ENCODE peak calls at places on chromosome 9, in ten cellular contexts. One of them, this sample, is unnamed.

GRCh38 chr9:12464910-12465512 is 228.2 kb upstream of the TYRP1 start:
- DNase-seq in RPMI7951: peak; percentile 2
- DNase-seq in HEK293T: peak; percentile 6
- DNase-seq in T-cell: no peak
- DNase-seq in NCI-H2107: no peak
- DNase-seq in brain microvascular endothelial cell: peak; percentile 2
- DNase-seq in fibroblast of the aortic adventitia: peak; percentile 44
- DNase-seq in activated CD4-positive, alpha-beta T cell treated with anti-CD3 and anti-CD28 coated beads for 48 hours: no peak
- DNase-seq in germinal center: no peak
- DNase-seq in stimulated activated naive CD8-positive, alpha-beta T cell treated with anti-CD3 and anti-CD28 coated beads, Interleukin-15, Interleukin-2, amounts not matched to agents 100 U/mL and 50 U/mL, for 24 hours: no peak
- DNase-seq in this sample: no peak

GRCh38 chr9:108002296-108003056 is 512.9 kb upstream of the KLF4 start:
- DNase-seq in RPMI7951: no peak
- DNase-seq in HEK293T: no peak
- DNase-seq in T-cell: no peak
- DNase-seq in NCI-H2107: no peak
- DNase-seq in brain microvascular endothelial cell: no peak
- DNase-seq in fibroblast of the aortic adventitia: peak; percentile 81
- DNase-seq in activated CD4-positive, alpha-beta T cell treated with anti-CD3 and anti-CD28 coated beads for 48 hours: no peak
- DNase-seq in germinal center: no peak
- DNase-seq in stimulated activated naive CD8-positive, alpha-beta T cell treated with anti-CD3 and anti-CD28 coated beads, Interleukin-15, Interleukin-2, amounts not matched to agents 100 U/mL and 50 U/mL, for 24 hours: no peak
- DNase-seq in this sample: no peak

GRCh38 chr9:16154570-16155078 is 601.8 kb downstream of the CCDC171 start:
- DNase-seq in RPMI7951: peak; percentile 54
- DNase-seq in HEK293T: peak; percentile 63
- DNase-seq in T-cell: peak; percentile 17
- DNase-seq in NCI-H2107: no peak
- DNase-seq in brain microvascular endothelial cell: no peak
- DNase-seq in fibroblast of the aortic adventitia: peak; percentile 24
- DNase-seq in activated CD4-positive, alpha-beta T cell treated with anti-CD3 and anti-CD28 coated beads for 48 hours: peak; percentile 66
- DNase-seq in germinal center: peak; percentile 31
- DNase-seq in stimulated activated naive CD8-positive, alpha-beta T cell treated with anti-CD3 and anti-CD28 coated beads, Interleukin-15, Interleukin-2, amounts not matched to agents 100 U/mL and 50 U/mL, for 24 hours: peak; percentile 68
- DNase-seq in this sample: peak; percentile 77

GRCh38 chr9:127050581-127050980 is 71.9 kb downstream of the ANGPTL2 start:
- DNase-seq in RPMI7951: no peak
- DNase-seq in HEK293T: no peak
- DNase-seq in T-cell: no peak
- DNase-seq in NCI-H2107: no peak
- DNase-seq in brain microvascular endothelial cell: no peak
- DNase-seq in fibroblast of the aortic adventitia: no peak
- DNase-seq in activated CD4-positive, alpha-beta T cell treated with anti-CD3 and anti-CD28 coated beads for 48 hours: no peak
- DNase-seq in germinal center: no peak
- DNase-seq in stimulated activated naive CD8-positive, alpha-beta T cell treated with anti-CD3 and anti-CD28 coated beads, Interleukin-15, Interleukin-2, amounts not matched to agents 100 U/mL and 50 U/mL, for 24 hours: no peak
- DNase-seq in this sample: no peak

GRCh38 chr9:121741198-121741918 is 89.9 kb downstream of the DAB2IP start:
- DNase-seq in RPMI7951: no peak
- DNase-seq in HEK293T: no peak
- DNase-seq in T-cell: no peak
- DNase-seq in NCI-H2107: no peak
- DNase-seq in brain microvascular endothelial cell: no peak
- DNase-seq in fibroblast of the aortic adventitia: no peak
- DNase-seq in activated CD4-positive, alpha-beta T cell treated with anti-CD3 and anti-CD28 coated beads for 48 hours: no peak
- DNase-seq in germinal center: no peak
- DNase-seq in stimulated activated naive CD8-positive, alpha-beta T cell treated with anti-CD3 and anti-CD28 coated beads, Interleukin-15, Interleukin-2, amounts not matched to agents 100 U/mL and 50 U/mL, for 24 hours: no peak
- DNase-seq in this sample: no peak

GRCh38 chr9:96139592-96140251 is 162.3 kb downstream of the HSD17B3 start:
- DNase-seq in RPMI7951: peak; percentile 53
- DNase-seq in HEK293T: no peak
- DNase-seq in T-cell: no peak
- DNase-seq in NCI-H2107: no peak
- DNase-seq in brain microvascular endothelial cell: peak; percentile 64
- DNase-seq in fibroblast of the aortic adventitia: peak; percentile 74
- DNase-seq in activated CD4-positive, alpha-beta T cell treated with anti-CD3 and anti-CD28 coated beads for 48 hours: no peak
- DNase-seq in germinal center: no peak
- DNase-seq in stimulated activated naive CD8-positive, alpha-beta T cell treated with anti-CD3 and anti-CD28 coated beads, Interleukin-15, Interleukin-2, amounts not matched to agents 100 U/mL and 50 U/mL, for 24 hours: no peak
- DNase-seq in this sample: no peak

GRCh38 chr9:128190013-128190412 is 1.4 kb downstream of the CIZ1 start:
- DNase-seq in RPMI7951: no peak
- DNase-seq in HEK293T: no peak
- DNase-seq in T-cell: no peak
- DNase-seq in NCI-H2107: no peak
- DNase-seq in brain microvascular endothelial cell: no peak
- DNase-seq in fibroblast of the aortic adventitia: no peak
- DNase-seq in activated CD4-positive, alpha-beta T cell treated with anti-CD3 and anti-CD28 coated beads for 48 hours: no peak
- DNase-seq in germinal center: no peak
- DNase-seq in stimulated activated naive CD8-positive, alpha-beta T cell treated with anti-CD3 and anti-CD28 coated beads, Interleukin-15, Interleukin-2, amounts not matched to agents 100 U/mL and 50 U/mL, for 24 hours: no peak
- DNase-seq in this sample: peak; percentile 15

GRCh38 chr9:84343111-84343521 is 2.6 kb upstream of the SLC28A3 start:
- DNase-seq in RPMI7951: peak; percentile 69
- DNase-seq in HEK293T: no peak
- DNase-seq in T-cell: no peak
- DNase-seq in NCI-H2107: no peak
- DNase-seq in brain microvascular endothelial cell: peak; percentile 85
- DNase-seq in fibroblast of the aortic adventitia: peak; percentile 71
- DNase-seq in activated CD4-positive, alpha-beta T cell treated with anti-CD3 and anti-CD28 coated beads for 48 hours: no peak
- DNase-seq in germinal center: no peak
- DNase-seq in stimulated activated naive CD8-positive, alpha-beta T cell treated with anti-CD3 and anti-CD28 coated beads, Interleukin-15, Interleukin-2, amounts not matched to agents 100 U/mL and 50 U/mL, for 24 hours: no peak
- DNase-seq in this sample: no peak

GRCh38 chr9:86487222-86487841 is 133.1 kb upstream of the TUT7 start:
- DNase-seq in RPMI7951: peak; percentile 33
- DNase-seq in HEK293T: peak; percentile 38
- DNase-seq in T-cell: no peak
- DNase-seq in NCI-H2107: no peak
- DNase-seq in brain microvascular endothelial cell: no peak
- DNase-seq in fibroblast of the aortic adventitia: peak; percentile 90
- DNase-seq in activated CD4-positive, alpha-beta T cell treated with anti-CD3 and anti-CD28 coated beads for 48 hours: no peak
- DNase-seq in germinal center: peak; percentile 7
- DNase-seq in stimulated activated naive CD8-positive, alpha-beta T cell treated with anti-CD3 and anti-CD28 coated beads, Interleukin-15, Interleukin-2, amounts not matched to agents 100 U/mL and 50 U/mL, for 24 hours: no peak
- DNase-seq in this sample: no peak

GRCh38 chr9:97565262-97565661 is 63.8 kb downstream of the TMOD1 start:
- DNase-seq in RPMI7951: no peak
- DNase-seq in HEK293T: no peak
- DNase-seq in T-cell: no peak
- DNase-seq in NCI-H2107: no peak
- DNase-seq in brain microvascular endothelial cell: no peak
- DNase-seq in fibroblast of the aortic adventitia: no peak
- DNase-seq in activated CD4-positive, alpha-beta T cell treated with anti-CD3 and anti-CD28 coated beads for 48 hours: no peak
- DNase-seq in germinal center: no peak
- DNase-seq in stimulated activated naive CD8-positive, alpha-beta T cell treated with anti-CD3 and anti-CD28 coated beads, Interleukin-15, Interleukin-2, amounts not matched to agents 100 U/mL and 50 U/mL, for 24 hours: no peak
- DNase-seq in this sample: no peak

GRCh38 chr9:8858250-8859161 is 1058.9 kb upstream of the DMAC1 start:
- DNase-seq in RPMI7951: no peak
- DNase-seq in HEK293T: no peak
- DNase-seq in T-cell: no peak
- DNase-seq in NCI-H2107: no peak
- DNase-seq in brain microvascular endothelial cell: no peak
- DNase-seq in fibroblast of the aortic adventitia: no peak
- DNase-seq in activated CD4-positive, alpha-beta T cell treated with anti-CD3 and anti-CD28 coated beads for 48 hours: no peak
- DNase-seq in germinal center: no peak
- DNase-seq in stimulated activated naive CD8-positive, alpha-beta T cell treated with anti-CD3 and anti-CD28 coated beads, Interleukin-15, Interleukin-2, amounts not matched to agents 100 U/mL and 50 U/mL, for 24 hours: no peak
- DNase-seq in this sample: no peak

GRCh38 chr9:3963266-3964019 is 336.4 kb downstream of the GLIS3 start:
- DNase-seq in RPMI7951: peak; percentile 87
- DNase-seq in HEK293T: no peak
- DNase-seq in T-cell: no peak
- DNase-seq in NCI-H2107: no peak
- DNase-seq in brain microvascular endothelial cell: peak; percentile 88
- DNase-seq in fibroblast of the aortic adventitia: peak; percentile 86
- DNase-seq in activated CD4-positive, alpha-beta T cell treated with anti-CD3 and anti-CD28 coated beads for 48 hours: no peak
- DNase-seq in germinal center: no peak
- DNase-seq in stimulated activated naive CD8-positive, alpha-beta T cell treated with anti-CD3 and anti-CD28 coated beads, Interleukin-15, Interleukin-2, amounts not matched to agents 100 U/mL and 50 U/mL, for 24 hours: no peak
- DNase-seq in this sample: no peak

GRCh38 chr9:116888066-116888465 is 201.0 kb downstream of the TRIM32 start:
- DNase-seq in RPMI7951: no peak
- DNase-seq in HEK293T: no peak
- DNase-seq in T-cell: no peak
- DNase-seq in NCI-H2107: no peak
- DNase-seq in brain microvascular endothelial cell: no peak
- DNase-seq in fibroblast of the aortic adventitia: no peak
- DNase-seq in activated CD4-positive, alpha-beta T cell treated with anti-CD3 and anti-CD28 coated beads for 48 hours: no peak
- DNase-seq in germinal center: no peak
- DNase-seq in stimulated activated naive CD8-positive, alpha-beta T cell treated with anti-CD3 and anti-CD28 coated beads, Interleukin-15, Interleukin-2, amounts not matched to agents 100 U/mL and 50 U/mL, for 24 hours: no peak
- DNase-seq in this sample: no peak

GRCh38 chr9:34279431-34279830 is 49.6 kb downstream of the KIF24 start:
- DNase-seq in RPMI7951: peak; percentile 24
- DNase-seq in HEK293T: no peak
- DNase-seq in T-cell: no peak
- DNase-seq in NCI-H2107: peak; percentile 48
- DNase-seq in brain microvascular endothelial cell: no peak
- DNase-seq in fibroblast of the aortic adventitia: no peak
- DNase-seq in activated CD4-positive, alpha-beta T cell treated with anti-CD3 and anti-CD28 coated beads for 48 hours: no peak
- DNase-seq in germinal center: no peak
- DNase-seq in stimulated activated naive CD8-positive, alpha-beta T cell treated with anti-CD3 and anti-CD28 coated beads, Interleukin-15, Interleukin-2, amounts not matched to agents 100 U/mL and 50 U/mL, for 24 hours: no peak
- DNase-seq in this sample: no peak

GRCh38 chr9:19387317-19387716 is 7.3 kb upstream of the RPS6 start:
- DNase-seq in RPMI7951: no peak
- DNase-seq in HEK293T: no peak
- DNase-seq in T-cell: no peak
- DNase-seq in NCI-H2107: no peak
- DNase-seq in brain microvascular endothelial cell: no peak
- DNase-seq in fibroblast of the aortic adventitia: peak; percentile 57
- DNase-seq in activated CD4-positive, alpha-beta T cell treated with anti-CD3 and anti-CD28 coated beads for 48 hours: no peak
- DNase-seq in germinal center: no peak
- DNase-seq in stimulated activated naive CD8-positive, alpha-beta T cell treated with anti-CD3 and anti-CD28 coated beads, Interleukin-15, Interleukin-2, amounts not matched to agents 100 U/mL and 50 U/mL, for 24 hours: no peak
- DNase-seq in this sample: no peak

GRCh38 chr9:128870128-128870940 is 11.4 kb downstream of the KYAT1 start:
- DNase-seq in RPMI7951: no peak
- DNase-seq in HEK293T: no peak
- DNase-seq in T-cell: no peak
- DNase-seq in NCI-H2107: no peak
- DNase-seq in brain microvascular endothelial cell: no peak
- DNase-seq in fibroblast of the aortic adventitia: no peak
- DNase-seq in activated CD4-positive, alpha-beta T cell treated with anti-CD3 and anti-CD28 coated beads for 48 hours: no peak
- DNase-seq in germinal center: no peak
- DNase-seq in stimulated activated naive CD8-positive, alpha-beta T cell treated with anti-CD3 and anti-CD28 coated beads, Interleukin-15, Interleukin-2, amounts not matched to agents 100 U/mL and 50 U/mL, for 24 hours: no peak
- DNase-seq in this sample: no peak

GRCh38 chr9:134187821-134188420 is 23.6 kb upstream of the RNU6ATAC start:
- DNase-seq in RPMI7951: no peak
- DNase-seq in HEK293T: no peak
- DNase-seq in T-cell: no peak
- DNase-seq in NCI-H2107: no peak
- DNase-seq in brain microvascular endothelial cell: no peak
- DNase-seq in fibroblast of the aortic adventitia: no peak
- DNase-seq in activated CD4-positive, alpha-beta T cell treated with anti-CD3 and anti-CD28 coated beads for 48 hours: no peak
- DNase-seq in germinal center: no peak
- DNase-seq in stimulated activated naive CD8-positive, alpha-beta T cell treated with anti-CD3 and anti-CD28 coated beads, Interleukin-15, Interleukin-2, amounts not matched to agents 100 U/mL and 50 U/mL, for 24 hours: peak; percentile 4
- DNase-seq in this sample: peak; percentile 1

GRCh38 chr9:114507726-114508125 is 2.5 kb upstream of the WHRN start:
- DNase-seq in RPMI7951: peak; percentile 26
- DNase-seq in HEK293T: peak; percentile 49
- DNase-seq in T-cell: no peak
- DNase-seq in NCI-H2107: no peak
- DNase-seq in brain microvascular endothelial cell: no peak
- DNase-seq in fibroblast of the aortic adventitia: peak; percentile 19
- DNase-seq in activated CD4-positive, alpha-beta T cell treated with anti-CD3 and anti-CD28 coated beads for 48 hours: no peak
- DNase-seq in germinal center: peak; percentile 37
- DNase-seq in stimulated activated naive CD8-positive, alpha-beta T cell treated with anti-CD3 and anti-CD28 coated beads, Interleukin-15, Interleukin-2, amounts not matched to agents 100 U/mL and 50 U/mL, for 24 hours: no peak
- DNase-seq in this sample: peak; percentile 32